ENCODE peak calls at places on chromosome 5, in seven cellular contexts. B, R, P, M, Z, U and X are unnamed samples.

GRCh38 chr5:1246711-1247431 is 21.7 kb downstream of the SLC6A18 start:
- DNase-seq in P (peak), U (no peak), Z (no peak), R (peak), B (peak), M (no peak), X (peak)

GRCh38 chr5:135822959-135823358 is 11.5 kb upstream of the SLC25A48 start:
- DNase-seq in Z (no peak), U (no peak), P (no peak), B (no peak), R (no peak), M (no peak), X (no peak)

GRCh38 chr5:31036407-31036806 is 157.1 kb upstream of the CDH6 start:
- DNase-seq in M (no peak), B (no peak), U (no peak), Z (no peak), R (no peak), P (no peak), X (no peak)

GRCh38 chr5:114305402-114306207 is 56.3 kb upstream of the KCNN2 start:
- DNase-seq in U (no peak), P (no peak), B (peak), R (no peak), M (no peak), Z (no peak), X (no peak)

GRCh38 chr5:15687401-15687800 is 187.4 kb downstream of the FBXL7 start:
- DNase-seq in M (no peak), U (no peak), P (no peak), R (no peak), B (no peak), Z (no peak), X (no peak)

GRCh38 chr5:80054682-80055081 is 19.5 kb downstream of the THBS4 start:
- DNase-seq in B (no peak), P (no peak), U (no peak), R (no peak), M (no peak), Z (no peak), X (no peak)

GRCh38 chr5:67059747-67060490 is 136.7 kb downstream of the CD180 start:
- DNase-seq in U (no peak), Z (no peak), P (no peak), M (no peak), R (no peak), B (no peak), X (no peak)

GRCh38 chr5:74392698-74393431 is 247.7 kb downstream of the ENC1 start:
- DNase-seq in U (no peak), P (no peak), Z (no peak), R (no peak), B (no peak), M (no peak), X (peak)

GRCh38 chr5:84361572-84361971 is 23.1 kb downstream of the EDIL3 start:
- DNase-seq in B (no peak), R (no peak), U (no peak), Z (no peak), M (no peak), P (no peak), X (no peak)

GRCh38 chr5:3302228-3302627 is 293.4 kb upstream of the IRX1 start:
- DNase-seq in P (no peak), B (no peak), U (no peak), R (no peak), Z (no peak), M (no peak), X (no peak)

GRCh38 chr5:125137535-125137934 is 391.1 kb upstream of the ZNF608 start:
- DNase-seq in M (no peak), P (no peak), Z (no peak), R (no peak), U (no peak), B (peak), X (no peak)

GRCh38 chr5:97554992-97555981 is 372.2 kb upstream of the RIOK2 start:
- DNase-seq in Z (no peak), U (no peak), R (no peak), B (no peak), P (no peak), M (no peak), X (no peak)

GRCh38 chr5:136620016-136620419 is 254.7 kb upstream of the TRPC7 start:
- DNase-seq in Z (no peak), U (no peak), P (no peak), B (no peak), R (no peak), M (no peak), X (no peak)

GRCh38 chr5:40486437-40487270 is 193.1 kb upstream of the PTGER4 start:
- DNase-seq in P (no peak), Z (no peak), M (no peak), R (no peak), B (no peak), U (no peak), X (no peak)

GRCh38 chr5:77086611-77087483 is at the start of gene ZBED3:
- DNase-seq in B (peak), U (no peak), R (peak), Z (peak), P (peak), M (peak), X (peak)

GRCh38 chr5:135342227-135342859 is 56.7 kb downstream of the MACROH2A1 start:
- DNase-seq in B (no peak), U (no peak), M (no peak), P (no peak), R (no peak), Z (no peak), X (no peak)

DNA sequence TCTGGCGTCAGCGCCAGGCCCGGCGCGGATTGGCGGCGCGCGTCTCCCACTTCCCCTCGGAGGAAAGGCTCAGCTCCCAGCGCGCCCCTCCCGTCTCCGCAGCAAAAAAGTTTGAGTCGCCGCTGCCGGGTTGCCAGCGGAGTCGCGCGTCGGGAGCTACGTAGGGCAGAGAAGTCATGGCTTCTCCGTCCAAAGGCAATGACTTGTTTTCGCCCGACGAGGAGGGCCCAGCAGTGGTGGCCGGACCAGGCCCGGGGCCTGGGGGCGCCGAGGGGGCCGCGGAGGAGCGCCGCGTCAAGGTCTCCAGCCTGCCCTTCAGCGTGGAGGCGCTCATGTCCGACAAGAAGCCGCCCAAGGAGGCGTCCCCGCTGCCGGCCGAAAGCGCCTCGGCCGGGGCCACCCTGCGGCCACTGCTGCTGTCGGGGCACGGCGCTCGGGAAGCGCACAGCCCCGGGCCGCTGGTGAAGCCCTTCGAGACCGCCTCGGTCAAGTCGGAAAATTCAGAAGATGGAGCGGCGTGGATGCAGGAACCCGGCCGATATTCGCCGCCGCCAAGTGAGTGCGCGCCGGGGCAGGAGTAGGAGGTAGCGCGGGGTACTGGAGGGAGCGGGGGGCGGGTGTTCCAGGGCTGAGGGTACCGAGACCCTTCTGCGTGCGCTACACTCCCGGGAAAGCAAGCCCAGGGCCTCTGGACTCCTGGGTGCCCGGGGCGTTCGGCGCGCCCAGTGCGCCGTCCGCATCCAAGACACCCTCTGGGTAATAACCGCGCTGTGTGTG is at the start of gene MSX2:
- DNase-seq in R (peak), Z (peak), M (no peak), U (no peak), P (peak), B (no peak), X (peak)
- TF ChIP-seq POLR2A in R (peak), Z (no peak), M (no peak), U (no peak), P (peak), B (no peak), X (no peak)

GRCh38 chr5:150780180-150780692 is 1.7 kb downstream of the SMIM3 start:
- DNase-seq in P (no peak), U (no peak), Z (no peak), B (no peak), M (no peak), R (no peak), X (no peak)
- TF ChIP-seq POLR2A in P (peak), U (peak), Z (peak), B (no peak), M (peak), R (no peak), X (no peak)

GRCh38 chr5:150599917-150600511 is 40.4 kb upstream of the SYNPO start:
- DNase-seq in P (peak), B (no peak), R (peak), U (no peak), Z (peak), M (no peak), X (no peak)
- TF ChIP-seq POLR2A in P (peak), B (no peak), R (no peak), U (no peak), Z (no peak), M (no peak), X (no peak)

GRCh38 chr5:179806250-179807045 is at the start of gene MGAT4B:
- DNase-seq in P (peak), R (no peak), U (no peak), Z (peak), B (no peak), M (peak), X (peak)

GRCh38 chr5:179803651-179804598 is 2.7 kb downstream of the MGAT4B start:
- DNase-seq in M (no peak), R (no peak), Z (peak), P (no peak), B (peak), U (no peak), X (peak)

GRCh38 chr5:179805529-179806249 is 977 bp downstream of the MGAT4B start:
- DNase-seq in U (no peak), Z (peak), P (peak), R (no peak), M (peak), B (no peak), X (peak)

GRCh38 chr5:179804599-179804947 is 2.1 kb downstream of the MGAT4B start:
- DNase-seq in Z (peak), P (no peak), R (no peak), U (no peak), M (no peak), B (no peak), X (no peak)

DNA sequence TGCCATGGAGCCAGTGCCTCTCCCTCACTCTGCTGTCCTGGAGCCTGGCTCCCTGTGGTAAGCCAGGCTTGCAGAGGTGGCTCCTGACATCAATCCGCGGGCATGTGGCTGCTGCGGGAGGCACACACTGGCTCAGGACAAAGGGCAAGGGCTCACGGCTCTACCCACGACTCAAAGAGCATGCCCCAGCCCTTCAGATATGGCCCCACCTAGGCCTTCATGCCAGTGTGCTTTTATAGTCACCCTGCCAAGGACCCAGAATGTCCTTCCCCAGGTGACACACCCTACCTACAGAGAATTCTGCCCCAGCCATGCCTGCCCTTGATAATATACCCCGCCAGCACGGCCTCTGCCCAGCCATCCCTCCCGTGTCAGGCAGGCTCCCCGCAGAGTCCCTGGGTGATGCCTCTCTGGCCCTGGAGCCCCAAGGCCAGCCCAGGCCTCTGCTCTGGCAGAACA is 1.6 kb downstream of the MGAT4B start:
- DNase-seq in U (no peak), B (no peak), R (no peak), Z (peak), P (peak), M (no peak), X (no peak)
- TF ChIP-seq POLR2A in U (no peak), B (no peak), R (no peak), Z (no peak), P (no peak), M (no peak), X (peak)

DNA sequence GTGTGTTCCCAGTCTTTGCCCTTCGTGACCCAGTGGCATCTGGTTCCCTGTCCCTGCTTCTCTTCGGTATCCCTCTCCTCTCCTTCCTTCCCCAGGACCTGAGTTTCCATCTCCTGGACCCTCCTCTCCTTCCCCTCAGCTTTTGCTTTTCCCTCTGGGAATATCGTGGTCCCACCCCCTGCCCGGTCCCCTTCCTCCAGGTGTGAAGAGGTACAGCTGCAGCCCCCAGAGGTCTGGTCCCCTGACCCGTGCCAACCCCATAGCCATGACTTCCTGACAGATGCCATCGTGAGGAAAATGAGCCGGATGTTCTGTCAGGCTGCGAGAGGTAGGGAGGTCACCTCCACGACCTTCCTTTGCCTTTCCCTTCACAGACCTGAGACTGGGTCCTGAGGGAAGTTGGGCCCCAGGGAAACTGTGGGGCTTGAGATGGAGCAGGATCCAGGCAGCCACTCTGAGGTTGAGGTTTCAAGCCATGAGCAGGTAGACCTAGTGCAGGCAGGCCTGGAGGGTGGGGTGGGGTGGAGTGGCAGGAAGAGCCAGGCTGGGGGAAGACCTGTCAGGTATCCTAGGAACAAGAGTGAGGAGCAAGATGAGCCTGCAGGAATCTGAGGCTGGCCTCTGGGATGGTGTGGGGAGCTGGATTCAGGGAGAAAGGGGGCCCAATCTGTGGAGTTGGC is 10.1 kb downstream of the RACK1 start:
- DNase-seq in B (no peak), Z (peak), R (no peak), M (no peak), P (no peak), U (no peak), X (no peak)
- TF ChIP-seq POLR2A in B (peak), Z (no peak), R (no peak), M (no peak), P (no peak), U (no peak), X (no peak)

DNA sequence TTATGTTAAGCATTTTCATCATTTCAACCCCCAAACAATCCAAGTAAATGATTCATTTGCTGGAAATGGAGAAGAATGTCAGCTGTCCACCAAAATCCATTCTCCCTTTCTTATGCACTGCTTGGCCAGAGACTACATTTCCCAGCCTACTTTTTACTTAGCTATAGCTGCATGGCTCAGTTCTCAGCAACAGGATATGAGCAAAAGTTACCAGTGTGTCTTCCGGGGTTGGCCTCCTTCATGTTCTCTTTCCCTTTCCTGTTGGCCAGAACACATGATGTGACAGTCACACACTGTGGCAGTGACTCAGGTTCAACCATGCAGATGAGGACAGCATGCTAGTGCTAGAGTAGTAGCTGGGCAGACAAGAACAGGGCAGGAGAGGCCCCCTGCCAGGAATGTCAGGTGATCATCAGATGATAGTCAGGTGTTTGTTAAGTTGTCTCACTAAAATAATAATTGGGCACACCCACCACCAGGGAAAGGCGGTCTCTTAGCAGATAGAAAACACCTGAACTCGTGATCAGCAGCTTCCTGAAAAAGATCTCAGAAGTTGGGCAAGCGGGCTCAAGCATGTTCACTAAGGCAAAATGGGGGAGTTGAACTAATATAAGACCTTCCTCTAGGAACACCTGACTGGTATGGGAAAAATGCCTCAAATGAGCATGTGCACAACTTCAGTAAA is 12.2 kb downstream of the GPR150 start:
- DNase-seq in M (no peak), P (peak), Z (no peak), R (no peak), B (peak), U (no peak), X (peak)
- TF ChIP-seq POLR2A in M (no peak), P (peak), Z (no peak), R (no peak), B (no peak), U (no peak), X (peak)

GRCh38 chr5:111757582-111758283 is 739 bp upstream of the NREP start:
- DNase-seq in Z (peak), M (peak), R (peak), P (peak), U (peak), B (peak), X (peak)
- TF ChIP-seq POLR2A in Z (no peak), M (no peak), R (peak), P (peak), U (no peak), B (no peak), X (peak)

DNA sequence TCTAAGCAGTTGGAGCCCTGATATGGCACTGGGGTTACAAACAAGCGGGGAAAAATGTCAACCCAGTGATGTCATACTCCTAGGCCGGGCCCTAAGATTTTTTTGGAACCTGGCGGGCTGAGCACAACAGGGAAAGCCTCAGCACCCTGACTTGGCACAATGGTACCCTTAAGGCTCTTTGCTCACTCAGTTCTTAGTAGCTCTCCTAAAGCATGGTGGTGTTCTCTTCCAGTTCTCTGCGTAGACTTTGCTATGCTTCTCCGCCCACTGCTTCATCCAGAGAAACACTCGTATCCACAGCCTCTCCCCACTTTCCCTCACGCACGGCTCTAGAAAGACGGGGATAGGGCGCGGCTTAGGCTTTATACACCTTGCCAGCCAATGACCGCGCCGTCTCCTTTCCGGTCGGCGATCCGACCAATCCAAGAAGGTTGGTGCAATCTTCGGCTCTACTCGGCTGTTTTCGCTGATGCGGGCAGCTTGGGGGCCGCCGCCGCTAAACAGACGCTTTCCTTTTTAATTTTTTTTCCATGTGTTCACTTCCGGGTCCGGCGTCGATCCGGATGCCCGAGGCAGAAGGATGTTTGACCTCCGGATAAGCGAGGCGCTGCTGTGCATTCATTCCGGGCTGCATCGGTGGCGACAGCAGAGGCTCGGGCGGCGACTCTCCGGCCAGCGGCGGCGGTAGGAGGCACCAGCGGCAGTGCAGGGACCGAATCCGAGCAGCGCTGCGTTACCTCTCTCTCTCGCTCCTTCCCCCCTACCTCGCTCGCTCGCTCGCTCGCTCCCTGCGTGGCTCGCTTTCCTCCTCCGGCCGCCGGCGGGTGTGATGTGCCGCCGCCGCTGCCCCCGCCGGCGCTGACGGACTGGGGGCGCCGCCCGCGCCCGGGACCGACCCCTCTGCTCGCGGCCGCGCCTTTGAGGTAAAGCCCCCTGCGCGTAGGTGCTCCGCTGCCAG is at the start of gene CSNK1G3:
- DNase-seq in P (peak), B (peak), U (peak), Z (peak), R (peak), M (peak), X (peak)
- TF ChIP-seq POLR2A in P (peak), B (peak), U (peak), Z (peak), R (peak), M (peak), X (peak)

GRCh38 chr5:132180134-132180745 is 47.4 kb downstream of the P4HA2 start:
- DNase-seq in B (peak), M (peak), U (no peak), P (peak), Z (no peak), R (peak), X (peak)
- TF ChIP-seq POLR2A in B (no peak), M (no peak), U (no peak), P (no peak), Z (no peak), R (no peak), X (no peak)